ENCODE peak calls at places on chromosome 12, in four cellular contexts. O is HepG2, B is GM12878, N is H1. W is an unnamed sample.

GRCh38 chr12:12976366-12976765 is 23.7 kb downstream of the HEBP1 start:
- DNase-seq in N (no peak), B (no peak), O (no peak), W (no peak)

GRCh38 chr12:49489720-49490119 is 49.1 kb upstream of the KCNH3 start:
- DNase-seq in N (no peak), B (no peak), O (no peak), W (no peak)

GRCh38 chr12:64633186-64633939 is 23.1 kb downstream of the RASSF3 start:
- DNase-seq in N (no peak), O (no peak), B (no peak), W (no peak)

GRCh38 chr12:82835217-82835616 is 148.5 kb downstream of the TMTC2 start:
- DNase-seq in N (no peak), B (no peak), O (no peak), W (no peak)

GRCh38 chr12:96153131-96153724 is 40.9 kb upstream of the ELK3 start:
- DNase-seq in B (no peak), N (no peak), O (no peak), W (peak)

GRCh38 chr12:58888131-58888783 is 32.0 kb downstream of the LRIG3 start:
- DNase-seq in N (no peak), B (no peak), O (no peak), W (no peak)

GRCh38 chr12:23222801-23223200 is 597.8 kb downstream of the ETNK1 start:
- DNase-seq in O (no peak), N (no peak), B (no peak), W (no peak)

GRCh38 chr12:63882844-63883243 is 38.3 kb downstream of the SRGAP1 start:
- DNase-seq in O (no peak), B (no peak), N (no peak), W (peak)

GRCh38 chr12:41368006-41368405 is 179.9 kb downstream of the PDZRN4 start:
- DNase-seq in O (no peak), N (no peak), B (no peak), W (no peak)

GRCh38 chr12:69994593-69995222 is 169.7 kb downstream of the MYRFL start:
- DNase-seq in B (no peak), O (no peak), N (no peak), W (peak)

GRCh38 chr12:107912421-107913004 is 138.0 kb downstream of the ASCL4 start:
- DNase-seq in O (no peak), N (no peak), B (no peak), W (peak)

GRCh38 chr12:18690653-18691052 is 47.2 kb downstream of the PLCZ1 start:
- DNase-seq in B (no peak), O (no peak), N (no peak), W (no peak)

GRCh38 chr12:20370001-20370381 is 1.7 kb downstream of the PDE3A start:
- DNase-seq in N (peak), B (no peak), O (no peak), W (peak)

GRCh38 chr12:20368653-20369163 is 371 bp downstream of the PDE3A start:
- DNase-seq in B (no peak), O (no peak), N (no peak), W (peak)

GRCh38 chr12:20369164-20370000 is 1.0 kb downstream of the PDE3A start:
- DNase-seq in N (peak), O (no peak), B (no peak), W (peak)

GRCh38 chr12:20372326-20373097 is 4.2 kb downstream of the PDE3A start:
- DNase-seq in N (no peak), O (no peak), B (no peak), W (no peak)

GRCh38 chr12:20370841-20371240 is 2.5 kb downstream of the PDE3A start:
- DNase-seq in B (no peak), O (no peak), N (no peak), W (no peak)
- H3K4me3 ChIP-seq in B (no peak), O (no peak), N (no peak), W (peak)

GRCh38 chr12:123126294-123127144 is 24.4 kb downstream of the PITPNM2 start:
- DNase-seq in O (peak), N (peak), B (no peak), W (no peak)
- TF ChIP-seq TCF12 in O (no peak), N (no peak), B (no peak), W (peak)

DNA sequence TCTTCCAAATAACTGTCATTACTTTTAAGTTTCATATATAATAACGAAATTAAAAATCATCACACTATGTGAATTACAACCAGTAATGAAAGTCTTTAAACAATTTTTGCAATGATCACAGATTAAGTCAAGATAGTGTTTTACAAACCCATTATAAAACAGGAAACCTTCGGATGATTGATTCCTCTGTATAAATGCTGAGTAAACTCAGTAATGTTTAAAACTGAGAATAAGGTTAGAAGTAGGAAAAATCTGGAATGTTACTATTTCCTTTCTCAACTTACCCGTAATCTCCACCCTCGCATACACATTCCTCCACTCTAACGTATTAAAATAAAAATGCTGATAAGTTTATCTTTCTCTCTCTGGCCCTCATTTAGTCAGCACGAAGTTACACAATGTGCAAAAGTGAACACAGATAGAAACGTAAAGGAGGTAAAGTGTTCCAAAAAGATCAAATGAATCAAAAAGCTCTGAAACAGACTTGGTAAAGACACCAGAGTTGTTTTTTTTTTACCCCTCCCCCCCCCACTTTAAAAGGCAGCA is 1.6 kb downstream of the ZFC3H1 start:
- DNase-seq in O (no peak), B (no peak), N (no peak), W (no peak)
- H3K4me3 ChIP-seq in O (peak), B (peak), N (peak), W (peak)

DNA sequence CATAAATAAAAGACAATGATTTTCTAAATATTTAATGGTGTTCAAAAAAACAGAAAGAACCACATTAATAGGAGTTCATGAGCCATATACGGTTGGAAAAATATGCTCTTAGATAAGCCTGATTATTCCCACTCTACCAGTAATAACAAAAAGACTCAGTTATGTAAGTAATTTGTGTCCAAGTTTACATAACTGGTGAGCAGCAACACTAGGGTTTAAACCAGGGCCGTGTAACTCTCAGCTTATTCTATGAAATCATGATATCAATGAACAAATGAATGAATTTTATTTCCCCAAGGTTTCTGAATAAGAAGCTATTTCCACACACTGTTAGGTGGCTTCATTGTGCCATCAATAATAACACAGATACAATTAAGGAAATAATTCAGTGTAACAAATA is 98.3 kb downstream of the GARIN6 start:
- DNase-seq in B (no peak), N (no peak), O (no peak), W (no peak)
- TF ChIP-seq TCF12 in B (no peak), N (no peak), O (no peak), W (no peak)

DNA sequence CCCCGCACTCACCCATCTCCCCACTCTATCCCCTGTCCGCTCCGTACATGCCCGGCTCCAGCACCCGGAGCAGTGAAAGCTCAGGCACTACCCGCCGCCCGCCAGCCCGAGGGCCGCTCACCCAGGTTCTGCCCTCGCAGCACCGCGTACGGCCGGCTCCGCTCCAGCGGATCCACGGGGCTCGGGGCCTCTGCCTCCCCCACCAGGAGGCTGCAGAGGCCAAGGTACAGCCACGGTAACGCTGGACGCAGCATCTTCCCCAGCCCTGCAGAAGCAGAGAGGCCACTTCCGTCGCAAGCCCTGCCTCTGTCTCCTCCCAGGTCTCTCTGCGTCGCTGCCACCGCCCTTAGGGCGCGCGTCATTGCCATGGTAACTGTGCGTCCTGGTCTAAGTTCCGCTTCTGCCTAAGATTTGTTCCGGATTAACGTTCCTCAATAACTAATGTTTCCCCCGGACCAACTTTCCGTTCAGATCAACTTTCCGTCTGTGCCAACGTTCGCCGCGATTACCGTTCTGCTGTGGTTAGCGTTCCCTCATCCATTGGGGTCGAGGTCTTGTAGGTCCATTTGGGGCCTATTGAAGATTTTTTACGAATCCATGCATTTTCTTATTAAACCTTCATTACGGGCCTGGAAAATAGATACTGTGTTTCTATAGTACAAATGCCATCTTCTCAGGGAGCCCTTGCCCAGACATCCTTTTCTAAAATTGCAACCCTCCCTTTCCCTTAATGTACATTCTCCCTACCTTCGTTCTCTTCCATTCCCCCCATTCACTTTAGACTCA is at the start of gene C12orf76:
- DNase-seq in B (peak), O (peak), N (peak), W (peak)
- H3K4me3 ChIP-seq in B (peak), O (peak), N (peak), W (peak)

DNA sequence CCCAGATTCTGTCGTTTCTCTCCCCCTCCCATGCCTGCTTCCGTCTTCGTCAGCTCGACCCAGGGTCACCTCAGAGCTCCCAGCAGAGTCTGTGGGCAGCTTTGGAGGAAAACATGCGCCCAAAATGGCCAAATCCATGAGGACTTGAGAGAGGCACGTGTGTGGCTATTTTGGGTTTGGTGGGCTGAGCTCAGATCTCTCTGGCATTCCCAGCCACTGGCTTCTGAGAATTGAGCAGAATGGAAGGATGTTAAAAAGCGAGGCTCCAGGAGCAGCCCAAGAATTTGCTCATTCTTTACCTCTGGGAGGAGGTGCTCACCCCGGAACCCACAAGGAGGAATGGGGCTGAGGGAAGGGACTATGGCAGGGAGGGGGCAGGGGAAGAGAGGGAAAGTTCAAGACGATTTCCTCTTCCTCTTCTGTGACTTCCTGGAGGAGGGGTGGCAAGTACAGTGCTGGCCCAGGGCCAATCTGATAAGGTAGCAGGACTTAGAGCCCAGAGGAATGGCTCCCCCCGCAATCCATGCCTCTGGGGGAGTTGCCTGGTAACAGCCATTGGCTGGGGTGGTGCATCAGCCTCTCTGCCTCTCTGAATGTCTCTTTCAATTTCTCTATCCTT is 20.1 kb downstream of the TSPAN9 start:
- DNase-seq in O (peak), N (no peak), B (no peak), W (peak)
- TF ChIP-seq TCF12 in O (no peak), N (no peak), B (no peak), W (no peak)

GRCh38 chr12:53740130-53740491 is 11.7 kb downstream of the CISTR start:
- DNase-seq in N (no peak), B (no peak), O (no peak), W (no peak)

GRCh38 chr12:53737951-53738833 is 10.9 kb upstream of the CALCOCO1 start:
- DNase-seq in O (no peak), B (no peak), N (no peak), W (peak)

GRCh38 chr12:53737494-53737808 is 10.2 kb upstream of the CALCOCO1 start:
- DNase-seq in B (no peak), O (no peak), N (no peak), W (no peak)

GRCh38 chr12:53738834-53739284 is 11.6 kb upstream of the CALCOCO1 start:
- DNase-seq in O (no peak), B (no peak), N (no peak), W (peak)

GRCh38 chr12:53739285-53740129 is 12.3 kb upstream of the CALCOCO1 start:
- DNase-seq in N (no peak), B (no peak), O (no peak), W (peak)
- H3K4me3 ChIP-seq in N (peak), B (no peak), O (no peak), W (no peak)

GRCh38 chr12:123027726-123028445 is 47.4 kb downstream of the ARL6IP4 start:
- DNase-seq in N (no peak), O (no peak), B (no peak), W (no peak)

GRCh38 chr12:123022846-123023245 is 42.4 kb downstream of the ARL6IP4 start:
- DNase-seq in N (no peak), B (no peak), O (no peak), W (no peak)

GRCh38 chr12:123026094-123026853 is 45.8 kb downstream of the ARL6IP4 start:
- DNase-seq in B (no peak), N (no peak), O (no peak), W (no peak)

GRCh38 chr12:123022205-123022604 is 41.7 kb downstream of the ARL6IP4 start:
- DNase-seq in O (no peak), N (no peak), B (no peak), W (no peak)

DNA sequence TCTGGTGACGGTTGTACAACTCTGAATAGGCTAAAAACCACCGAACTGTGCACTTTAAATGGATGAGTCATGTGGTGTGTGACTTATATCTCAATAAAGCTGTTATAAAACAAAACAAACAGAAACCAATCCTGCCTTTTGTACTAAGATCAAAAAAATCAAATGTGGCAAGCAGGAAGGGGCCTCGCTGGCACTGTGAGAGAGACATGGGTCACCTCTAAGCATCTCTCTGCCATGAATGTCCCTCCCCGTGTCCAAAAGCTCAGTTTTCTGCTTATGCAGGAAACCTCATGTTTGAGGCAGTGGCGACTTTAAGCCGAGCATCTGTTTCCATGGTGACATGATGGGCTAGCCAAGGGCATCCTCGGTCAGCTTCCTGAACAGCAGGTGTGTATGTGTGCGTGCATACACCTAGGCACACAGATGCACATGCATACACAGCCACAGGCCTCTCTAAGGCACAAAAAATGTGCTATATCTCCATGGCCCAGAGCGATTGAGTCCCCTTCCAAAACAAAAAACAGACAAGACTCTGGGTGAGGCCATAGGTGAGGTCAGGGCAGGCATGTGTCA is 44.4 kb downstream of the ARL6IP4 start:
- DNase-seq in B (no peak), N (no peak), O (no peak), W (no peak)
- TF ChIP-seq TCF12 in B (no peak), N (no peak), O (no peak), W (no peak)

W was measured in SK-N-SH.